ENCODE peak calls at places on chromosomes 3 and 15, in eight cellular contexts. One of them, this sample, is unnamed.

GRCh38 chr3:59374812-59375211 is 325.0 kb upstream of the CFAP20DC start:
- DNase-seq in heart right ventricle: no peak
- DNase-seq in mesenchymal stem cell: no peak
- DNase-seq in skeletal muscle cell: no peak
- DNase-seq in psoas muscle: no peak
- DNase-seq in kidney epithelial cell: no peak
- DNase-seq in esophagus squamous epithelium: no peak
- DNase-seq in fibroblast of mammary gland: no peak
- DNase-seq in this sample: no peak

GRCh38 chr3:15453501-15453900 is 26.1 kb downstream of the EAF1 start:
- DNase-seq in esophagus squamous epithelium: no peak
- DNase-seq in mesenchymal stem cell: no peak
- DNase-seq in kidney epithelial cell: no peak
- DNase-seq in psoas muscle: no peak
- DNase-seq in heart right ventricle: no peak
- DNase-seq in skeletal muscle cell: no peak
- DNase-seq in fibroblast of mammary gland: no peak
- DNase-seq in this sample: no peak

GRCh38 chr3:151795276-151795675 is 18.6 kb upstream of the AADAC start:
- DNase-seq in esophagus squamous epithelium: no peak
- DNase-seq in mesenchymal stem cell: peak
- DNase-seq in kidney epithelial cell: no peak
- DNase-seq in heart right ventricle: no peak
- DNase-seq in psoas muscle: no peak
- DNase-seq in skeletal muscle cell: peak
- DNase-seq in fibroblast of mammary gland: peak
- DNase-seq in this sample: no peak

GRCh38 chr3:123884258-123884831 is at the start of gene MYLK:
- DNase-seq in esophagus squamous epithelium: no peak
- DNase-seq in kidney epithelial cell: peak
- DNase-seq in mesenchymal stem cell: peak
- DNase-seq in heart right ventricle: peak
- DNase-seq in psoas muscle: peak
- DNase-seq in fibroblast of mammary gland: peak
- DNase-seq in skeletal muscle cell: peak
- DNase-seq in this sample: peak

GRCh38 chr15:62153228-62153627 is 11.9 kb downstream of the C2CD4B start:
- DNase-seq in psoas muscle: no peak
- DNase-seq in mesenchymal stem cell: no peak
- DNase-seq in heart right ventricle: no peak
- DNase-seq in skeletal muscle cell: no peak
- DNase-seq in kidney epithelial cell: no peak
- DNase-seq in fibroblast of mammary gland: no peak
- DNase-seq in esophagus squamous epithelium: no peak
- DNase-seq in this sample: no peak

GRCh38 chr3:75042941-75043340 is 428.5 kb upstream of the CNTN3 start:
- DNase-seq in psoas muscle: no peak
- DNase-seq in mesenchymal stem cell: no peak
- DNase-seq in kidney epithelial cell: no peak
- DNase-seq in fibroblast of mammary gland: no peak
- DNase-seq in skeletal muscle cell: no peak
- DNase-seq in esophagus squamous epithelium: no peak
- DNase-seq in heart right ventricle: no peak
- DNase-seq in this sample: no peak

GRCh38 chr3:152073267-152073666 is 195.5 kb upstream of the MBNL1 start:
- DNase-seq in psoas muscle: no peak
- DNase-seq in mesenchymal stem cell: no peak
- DNase-seq in kidney epithelial cell: no peak
- DNase-seq in heart right ventricle: no peak
- DNase-seq in fibroblast of mammary gland: peak
- DNase-seq in skeletal muscle cell: no peak
- DNase-seq in esophagus squamous epithelium: no peak
- DNase-seq in this sample: no peak

GRCh38 chr15:85004551-85004950 is 22.9 kb downstream of the PDE8A start:
- DNase-seq in skeletal muscle cell: no peak
- DNase-seq in mesenchymal stem cell: no peak
- DNase-seq in fibroblast of mammary gland: no peak
- DNase-seq in kidney epithelial cell: no peak
- DNase-seq in heart right ventricle: no peak
- DNase-seq in psoas muscle: no peak
- DNase-seq in esophagus squamous epithelium: no peak
- DNase-seq in this sample: no peak

GRCh38 chr15:90219421-90220141 is 14.2 kb downstream of the CIB1 start:
- DNase-seq in mesenchymal stem cell: peak
- DNase-seq in psoas muscle: peak
- DNase-seq in heart right ventricle: peak
- DNase-seq in fibroblast of mammary gland: no peak
- DNase-seq in kidney epithelial cell: no peak
- DNase-seq in skeletal muscle cell: no peak
- DNase-seq in esophagus squamous epithelium: no peak
- DNase-seq in this sample: no peak

GRCh38 chr3:107516475-107516874 is 6.3 kb upstream of the BBX start:
- DNase-seq in skeletal muscle cell: no peak
- DNase-seq in kidney epithelial cell: no peak
- DNase-seq in mesenchymal stem cell: no peak
- DNase-seq in esophagus squamous epithelium: no peak
- DNase-seq in heart right ventricle: no peak
- DNase-seq in psoas muscle: no peak
- DNase-seq in fibroblast of mammary gland: no peak
- DNase-seq in this sample: no peak

GRCh38 chr3:50591196-50591741 is 20.3 kb downstream of the CISH start:
- DNase-seq in mesenchymal stem cell: no peak
- DNase-seq in esophagus squamous epithelium: no peak
- DNase-seq in psoas muscle: peak
- DNase-seq in heart right ventricle: no peak
- DNase-seq in kidney epithelial cell: no peak
- DNase-seq in skeletal muscle cell: no peak
- DNase-seq in fibroblast of mammary gland: no peak
- DNase-seq in this sample: no peak

GRCh38 chr3:71129611-71130515 is 453.7 kb downstream of the FOXP1 start:
- DNase-seq in skeletal muscle cell: no peak
- DNase-seq in psoas muscle: no peak
- DNase-seq in esophagus squamous epithelium: no peak
- DNase-seq in mesenchymal stem cell: peak
- DNase-seq in heart right ventricle: no peak
- DNase-seq in fibroblast of mammary gland: peak
- DNase-seq in kidney epithelial cell: no peak
- DNase-seq in this sample: no peak

GRCh38 chr3:195903950-195904290 is 4.4 kb downstream of the TNK2 start:
- DNase-seq in heart right ventricle: no peak
- DNase-seq in kidney epithelial cell: no peak
- DNase-seq in fibroblast of mammary gland: no peak
- DNase-seq in mesenchymal stem cell: no peak
- DNase-seq in skeletal muscle cell: no peak
- DNase-seq in psoas muscle: peak
- DNase-seq in esophagus squamous epithelium: no peak
- DNase-seq in this sample: no peak

GRCh38 chr3:67389176-67389575 is 265.2 kb downstream of the SUCLG2 start:
- DNase-seq in heart right ventricle: no peak
- DNase-seq in skeletal muscle cell: no peak
- DNase-seq in esophagus squamous epithelium: no peak
- DNase-seq in kidney epithelial cell: no peak
- DNase-seq in fibroblast of mammary gland: no peak
- DNase-seq in mesenchymal stem cell: no peak
- DNase-seq in psoas muscle: no peak
- DNase-seq in this sample: no peak

GRCh38 chr3:24220859-24221657 is 273.6 kb downstream of the THRB start:
- DNase-seq in psoas muscle: peak
- DNase-seq in kidney epithelial cell: peak
- DNase-seq in skeletal muscle cell: peak
- DNase-seq in fibroblast of mammary gland: peak
- DNase-seq in esophagus squamous epithelium: no peak
- DNase-seq in heart right ventricle: no peak
- DNase-seq in mesenchymal stem cell: peak
- DNase-seq in this sample: no peak

GRCh38 chr15:62644874-62645755 is 397.4 kb upstream of the TPM1 start:
- DNase-seq in mesenchymal stem cell: no peak
- DNase-seq in heart right ventricle: no peak
- DNase-seq in kidney epithelial cell: no peak
- DNase-seq in psoas muscle: no peak
- DNase-seq in fibroblast of mammary gland: peak
- DNase-seq in skeletal muscle cell: peak
- DNase-seq in esophagus squamous epithelium: no peak
- DNase-seq in this sample: no peak

GRCh38 chr3:176937994-176938393 is 259.3 kb downstream of the TBL1XR1 start:
- DNase-seq in kidney epithelial cell: no peak
- DNase-seq in mesenchymal stem cell: no peak
- DNase-seq in heart right ventricle: no peak
- DNase-seq in skeletal muscle cell: no peak
- DNase-seq in esophagus squamous epithelium: no peak
- DNase-seq in fibroblast of mammary gland: no peak
- DNase-seq in psoas muscle: no peak
- DNase-seq in this sample: no peak
- H3K4me3 ChIP-seq in kidney epithelial cell: no peak
- H3K4me3 ChIP-seq in mesenchymal stem cell: no peak
- H3K4me3 ChIP-seq in heart right ventricle: no peak
- H3K4me3 ChIP-seq in skeletal muscle cell: no peak
- H3K4me3 ChIP-seq in esophagus squamous epithelium: no peak
- H3K4me3 ChIP-seq in fibroblast of mammary gland: no peak
- H3K4me3 ChIP-seq in psoas muscle: no peak
- H3K4me3 ChIP-seq in this sample: no peak

GRCh38 chr3:133408366-133408765 is 8.5 kb downstream of the BFSP2 start:
- DNase-seq in mesenchymal stem cell: no peak
- DNase-seq in kidney epithelial cell: no peak
- DNase-seq in esophagus squamous epithelium: no peak
- DNase-seq in heart right ventricle: no peak
- DNase-seq in skeletal muscle cell: no peak
- DNase-seq in psoas muscle: no peak
- DNase-seq in fibroblast of mammary gland: no peak
- DNase-seq in this sample: no peak

GRCh38 chr3:133412511-133413165 is 12.8 kb downstream of the BFSP2 start:
- DNase-seq in skeletal muscle cell: peak
- DNase-seq in kidney epithelial cell: no peak
- DNase-seq in esophagus squamous epithelium: no peak
- DNase-seq in fibroblast of mammary gland: peak
- DNase-seq in psoas muscle: no peak
- DNase-seq in mesenchymal stem cell: peak
- DNase-seq in heart right ventricle: no peak
- DNase-seq in this sample: no peak

GRCh38 chr3:133404925-133405324 is 5.1 kb downstream of the BFSP2 start:
- DNase-seq in heart right ventricle: no peak
- DNase-seq in mesenchymal stem cell: no peak
- DNase-seq in kidney epithelial cell: no peak
- DNase-seq in fibroblast of mammary gland: no peak
- DNase-seq in psoas muscle: no peak
- DNase-seq in skeletal muscle cell: no peak
- DNase-seq in esophagus squamous epithelium: no peak
- DNase-seq in this sample: no peak

GRCh38 chr3:133410191-133410892 is 10.5 kb downstream of the BFSP2 start:
- DNase-seq in psoas muscle: no peak
- DNase-seq in esophagus squamous epithelium: no peak
- DNase-seq in mesenchymal stem cell: no peak
- DNase-seq in kidney epithelial cell: no peak
- DNase-seq in skeletal muscle cell: no peak
- DNase-seq in fibroblast of mammary gland: no peak
- DNase-seq in heart right ventricle: no peak
- DNase-seq in this sample: no peak

GRCh38 chr3:133408961-133409360 is 9.1 kb downstream of the BFSP2 start:
- DNase-seq in heart right ventricle: no peak
- DNase-seq in psoas muscle: no peak
- DNase-seq in skeletal muscle cell: no peak
- DNase-seq in esophagus squamous epithelium: no peak
- DNase-seq in kidney epithelial cell: no peak
- DNase-seq in mesenchymal stem cell: peak
- DNase-seq in fibroblast of mammary gland: no peak
- DNase-seq in this sample: no peak
- H3K4me3 ChIP-seq in heart right ventricle: no peak
- H3K4me3 ChIP-seq in psoas muscle: no peak
- H3K4me3 ChIP-seq in skeletal muscle cell: no peak
- H3K4me3 ChIP-seq in esophagus squamous epithelium: no peak
- H3K4me3 ChIP-seq in kidney epithelial cell: no peak
- H3K4me3 ChIP-seq in mesenchymal stem cell: no peak
- H3K4me3 ChIP-seq in fibroblast of mammary gland: no peak
- H3K4me3 ChIP-seq in this sample: no peak

GRCh38 chr3:52714335-52715302 is 8.7 kb downstream of the SPCS1 start:
- DNase-seq in fibroblast of mammary gland: no peak
- DNase-seq in kidney epithelial cell: no peak
- DNase-seq in esophagus squamous epithelium: no peak
- DNase-seq in heart right ventricle: no peak
- DNase-seq in skeletal muscle cell: no peak
- DNase-seq in mesenchymal stem cell: no peak
- DNase-seq in psoas muscle: no peak
- DNase-seq in this sample: no peak
- H3K4me3 ChIP-seq in fibroblast of mammary gland: no peak
- H3K4me3 ChIP-seq in kidney epithelial cell: no peak
- H3K4me3 ChIP-seq in esophagus squamous epithelium: no peak
- H3K4me3 ChIP-seq in heart right ventricle: no peak
- H3K4me3 ChIP-seq in skeletal muscle cell: no peak
- H3K4me3 ChIP-seq in mesenchymal stem cell: no peak
- H3K4me3 ChIP-seq in psoas muscle: no peak
- H3K4me3 ChIP-seq in this sample: no peak

GRCh38 chr15:36914962-36915808 is 185.2 kb downstream of the MEIS2 start:
- DNase-seq in heart right ventricle: no peak
- DNase-seq in skeletal muscle cell: no peak
- DNase-seq in kidney epithelial cell: no peak
- DNase-seq in esophagus squamous epithelium: no peak
- DNase-seq in fibroblast of mammary gland: no peak
- DNase-seq in mesenchymal stem cell: peak
- DNase-seq in psoas muscle: no peak
- DNase-seq in this sample: no peak
- H3K4me3 ChIP-seq in heart right ventricle: no peak
- H3K4me3 ChIP-seq in skeletal muscle cell: no peak
- H3K4me3 ChIP-seq in kidney epithelial cell: no peak
- H3K4me3 ChIP-seq in esophagus squamous epithelium: no peak
- H3K4me3 ChIP-seq in fibroblast of mammary gland: no peak
- H3K4me3 ChIP-seq in mesenchymal stem cell: no peak
- H3K4me3 ChIP-seq in psoas muscle: no peak
- H3K4me3 ChIP-seq in this sample: no peak

GRCh38 chr3:144477593-144477992 is 506.0 kb downstream of the DIPK2A start:
- DNase-seq in fibroblast of mammary gland: no peak
- DNase-seq in heart right ventricle: no peak
- DNase-seq in kidney epithelial cell: no peak
- DNase-seq in esophagus squamous epithelium: no peak
- DNase-seq in skeletal muscle cell: no peak
- DNase-seq in mesenchymal stem cell: no peak
- DNase-seq in psoas muscle: no peak
- DNase-seq in this sample: no peak
- H3K4me3 ChIP-seq in fibroblast of mammary gland: no peak
- H3K4me3 ChIP-seq in heart right ventricle: no peak
- H3K4me3 ChIP-seq in kidney epithelial cell: no peak
- H3K4me3 ChIP-seq in esophagus squamous epithelium: no peak
- H3K4me3 ChIP-seq in skeletal muscle cell: no peak
- H3K4me3 ChIP-seq in mesenchymal stem cell: no peak
- H3K4me3 ChIP-seq in psoas muscle: no peak
- H3K4me3 ChIP-seq in this sample: no peak

GRCh38 chr15:88803241-88803919 is at the start of gene ACAN:
- DNase-seq in heart right ventricle: no peak
- DNase-seq in mesenchymal stem cell: no peak
- DNase-seq in psoas muscle: no peak
- DNase-seq in kidney epithelial cell: no peak
- DNase-seq in esophagus squamous epithelium: no peak
- DNase-seq in fibroblast of mammary gland: no peak
- DNase-seq in skeletal muscle cell: no peak
- DNase-seq in this sample: no peak
- H3K4me3 ChIP-seq in heart right ventricle: peak
- H3K4me3 ChIP-seq in mesenchymal stem cell: no peak
- H3K4me3 ChIP-seq in psoas muscle: peak
- H3K4me3 ChIP-seq in kidney epithelial cell: no peak
- H3K4me3 ChIP-seq in esophagus squamous epithelium: no peak
- H3K4me3 ChIP-seq in fibroblast of mammary gland: no peak
- H3K4me3 ChIP-seq in skeletal muscle cell: peak
- H3K4me3 ChIP-seq in this sample: peak